ENCODE peak calls at places on chromosomes 11 and 22, in six cellular contexts. Q is brain microvascular endothelial cell, V is left ventricle myocardium inferior, K is heart right ventricle, I is sigmoid colon, G is PC-3. T is an unnamed sample.
A peak's percentile ranks its signal among the peaks of the same experiment; 100 is the strongest.

GRCh38 chr11:64313491-64314145 is 3.7 kb downstream of the TRMT112 start:
- DNase-seq in Q (no peak), V (peak; percentile 69), K (peak; percentile 66), I (peak; percentile 88), G (no peak), T (no peak)

GRCh38 chr22:37267128-37267587 is 15.2 kb upstream of the CYTH4 start:
- DNase-seq in Q (no peak), V (peak; percentile 42), K (peak; percentile 53), I (no peak), G (peak; percentile 57), T (no peak)

GRCh38 chr22:19505735-19506126 is 18.5 kb downstream of the CLDN5 start:
- DNase-seq in Q (no peak), V (no peak), K (no peak), I (no peak), G (no peak), T (no peak)

GRCh38 chr11:46600162-46600561 is 6.3 kb upstream of the AMBRA1 start:
- DNase-seq in Q (no peak), V (no peak), K (no peak), I (no peak), G (no peak), T (no peak)

GRCh38 chr11:45432100-45432499 is 146.0 kb upstream of the SYT13 start:
- DNase-seq in Q (no peak), V (no peak), K (no peak), I (no peak), G (no peak), T (no peak)

GRCh38 chr11:66277475-66278391 is at the start of gene CNIH2:
- DNase-seq in Q (no peak), V (no peak), K (peak; percentile 44), I (no peak), G (peak; percentile 50), T (no peak)

GRCh38 chr11:45982656-45983470 is 60.4 kb downstream of the LARGE2 start:
- DNase-seq in Q (peak; percentile 86), V (peak; percentile 18), K (no peak), I (no peak), G (no peak), T (no peak)

GRCh38 chr11:72237112-72237931 is 6.7 kb downstream of the PHOX2A start:
- DNase-seq in Q (no peak), V (no peak), K (no peak), I (peak; percentile 63), G (no peak), T (no peak)

GRCh38 chr11:126366064-126366822 is 10.8 kb downstream of the ST3GAL4 start:
- DNase-seq in Q (no peak), V (peak; percentile 50), K (peak; percentile 30), I (peak; percentile 63), G (no peak), T (no peak)

GRCh38 chr11:809287-810039 is at the start of gene RPLP2:
- DNase-seq in Q (peak; percentile 95), V (peak; percentile 99), K (peak; percentile 99), I (peak; percentile 99), G (peak; percentile 99), T (peak; percentile 96)

GRCh38 chr11:132072044-132072879 is 701.8 kb downstream of the NTM start:
- DNase-seq in Q (peak; percentile 96), V (no peak), K (no peak), I (no peak), G (peak; percentile 87), T (no peak)

GRCh38 chr11:24963879-24964278 is 467.0 kb downstream of the LUZP2 start:
- DNase-seq in Q (no peak), V (no peak), K (no peak), I (no peak), G (peak; percentile 4), T (no peak)

GRCh38 chr22:32650553-32651345 is 150.8 kb upstream of the TIMP3 start:
- DNase-seq in Q (peak; percentile 24), V (no peak), K (no peak), I (no peak), G (no peak), T (no peak)

GRCh38 chr11:46243796-46244109 is 33.7 kb upstream of the CREB3L1 start:
- DNase-seq in Q (no peak), V (no peak), K (no peak), I (no peak), G (no peak), T (no peak)

GRCh38 chr11:44862546-44863101 is 88.1 kb downstream of the TP53I11 start:
- DNase-seq in Q (no peak), V (no peak), K (no peak), I (no peak), G (peak; percentile 22), T (no peak)

GRCh38 chr11:92070026-92070889 is 154.4 kb upstream of the FAT3 start:
- DNase-seq in Q (no peak), V (no peak), K (no peak), I (no peak), G (peak; percentile 42), T (no peak)

GRCh38 chr11:126502159-126502558 is 146.7 kb downstream of the ST3GAL4 start:
- DNase-seq in Q (no peak), V (no peak), K (no peak), I (peak; percentile 42), G (no peak), T (no peak)

GRCh38 chr11:92475316-92475715 is 250.7 kb downstream of the FAT3 start:
- DNase-seq in Q (no peak), V (no peak), K (no peak), I (no peak), G (no peak), T (no peak)

GRCh38 chr11:110518809-110519514 is 89.2 kb downstream of the FDX1 start:
- DNase-seq in Q (no peak), V (no peak), K (no peak), I (no peak), G (no peak), T (no peak)

GRCh38 chr11:111912535-111912934 is at the start of gene HSPB2:
- DNase-seq in Q (no peak), V (peak; percentile 55), K (peak; percentile 58), I (peak; percentile 71), G (no peak), T (no peak)

GRCh38 chr22:35202376-35202775 is 54.9 kb upstream of the HMGXB4 start:
- DNase-seq in Q (no peak), V (no peak), K (no peak), I (no peak), G (no peak), T (no peak)

GRCh38 chr22:31800065-31800464 is 46.2 kb downstream of the DEPDC5 start:
- DNase-seq in Q (no peak), V (no peak), K (no peak), I (no peak), G (peak; percentile 90), T (no peak)

GRCh38 chr11:45905095-45905494 is 2.0 kb downstream of the FREY1 start:
- DNase-seq in Q (no peak), V (no peak), K (no peak), I (no peak), G (no peak), T (no peak)

GRCh38 chr11:108562746-108563581 is 30.6 kb downstream of the EXPH5 start:
- DNase-seq in Q (no peak), V (no peak), K (no peak), I (no peak), G (peak; percentile 49), T (no peak)

GRCh38 chr11:27757953-27758352 is 57.7 kb upstream of the BDNF start:
- DNase-seq in Q (peak; percentile 62), V (no peak), K (no peak), I (no peak), G (peak; percentile 53), T (no peak)

GRCh38 chr11:29260939-29261705 is 755.7 kb downstream of the KCNA4 start:
- DNase-seq in Q (peak; percentile 36), V (no peak), K (no peak), I (no peak), G (peak; percentile 92), T (no peak)

GRCh38 chr11:68312780-68313573 is 586 bp downstream of the LRP5 start:
- DNase-seq in Q (no peak), V (no peak), K (no peak), I (no peak), G (peak; percentile 10), T (no peak)

GRCh38 chr22:29434288-29434687 is 4.1 kb upstream of the RFPL1 start:
- DNase-seq in Q (no peak), V (no peak), K (no peak), I (no peak), G (no peak), T (no peak)

GRCh38 chr11:35946766-35947165 is 2.9 kb downstream of the LDLRAD3 start:
- DNase-seq in Q (no peak), V (no peak), K (no peak), I (no peak), G (no peak), T (no peak)

GRCh38 chr11:6614446-6614845 is 2.4 kb upstream of the TAF10 start:
- DNase-seq in Q (no peak), V (no peak), K (no peak), I (peak; percentile 60), G (no peak), T (no peak)

GRCh38 chr11:6612008-6612815 is at the start of gene TAF10:
- DNase-seq in Q (peak; percentile 95), V (peak; percentile 99), K (peak; percentile 98), I (peak; percentile 99), G (peak; percentile 92), T (peak; percentile 97)

GRCh38 chr11:6611092-6612007 is 666 bp downstream of the TAF10 start:
- DNase-seq in Q (no peak), V (peak; percentile 48), K (peak; percentile 52), I (peak; percentile 84), G (no peak), T (no peak)

GRCh38 chr11:6613496-6613895 is 1.5 kb upstream of the TAF10 start:
- DNase-seq in Q (no peak), V (no peak), K (no peak), I (no peak), G (no peak), T (no peak)

GRCh38 chr11:6612816-6613136 is 760 bp upstream of the TAF10 start:
- DNase-seq in Q (no peak), V (no peak), K (no peak), I (no peak), G (no peak), T (no peak)
- TF ChIP-seq CTCF in Q (peak; percentile 62), V (peak; percentile 52), K (peak; percentile 48), I (peak; percentile 59), G (peak; percentile 48), T (no peak)

GRCh38 chr22:42626951-42627625 is 12.4 kb upstream of the POLDIP3 start:
- DNase-seq in Q (no peak), V (no peak), K (peak; percentile 9), I (no peak), G (no peak), T (no peak)
- H3K36me3 ChIP-seq in Q (peaks cover 70% of the 10 kb centered on the region), V (peaks cover 97% of the 10 kb centered on the region), K (peaks cover 6% of the 10 kb centered on the region), I (peaks cover 81% of the 10 kb centered on the region), G (no peaks in the 10 kb centered on the region), T (peaks cover 19% of the 10 kb centered on the region)

GRCh38 chr11:102831128-102831708 is 12.2 kb downstream of the MMP3 start:
- DNase-seq in Q (peak; percentile 51), V (no peak), K (peak; percentile 23), I (peak; percentile 70), G (no peak), T (peak; percentile 30)
- TF ChIP-seq CTCF in Q (peak; percentile 87), V (peak; percentile 37), K (peak; percentile 23), I (peak; percentile 50), G (no peak), T (peak; percentile 14)

DNA sequence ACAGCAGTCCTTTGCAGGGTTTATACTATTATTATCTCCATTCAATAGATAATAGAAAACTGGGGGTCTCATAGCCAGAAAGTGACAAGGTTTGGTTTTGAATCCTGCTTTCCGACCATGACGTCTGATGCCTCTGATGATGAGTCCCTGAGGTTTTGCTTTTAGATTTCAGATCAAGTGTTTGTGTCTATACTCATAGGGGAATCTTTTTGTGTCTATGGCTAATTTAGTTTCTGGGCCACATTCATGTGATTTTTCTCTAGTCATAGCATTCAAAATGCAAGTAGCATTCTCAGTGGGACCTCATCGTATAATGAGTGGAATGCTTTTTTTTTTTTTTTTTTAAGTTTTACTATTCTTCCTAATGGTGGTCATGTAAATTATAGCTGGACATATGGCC is 72.9 kb downstream of the TNRC6B start:
- DNase-seq in Q (no peak), V (no peak), K (no peak), I (no peak), G (no peak), T (no peak)
- H3K36me3 ChIP-seq in Q (no peaks in the 10 kb centered on the region), V (peaks cover 25% of the 10 kb centered on the region), K (no peaks in the 10 kb centered on the region), I (peaks cover 9% of the 10 kb centered on the region), G (no peaks in the 10 kb centered on the region), T (no peaks in the 10 kb centered on the region)